ENCODE peak calls at places on chromosomes 3 and 15, in nine cellular contexts. P is PC-3, D is GM23338, J is GM23248, Q is HCT116, M is neural progenitor cell, S is OCI-LY7, O is MM.1S, Z is SK-N-SH. B is an unnamed sample. For H3K79me2, the result is how much of the 10 kb centered on the place peaks cover.

GRCh38 chr3:16873872-16874271 is 10.9 kb upstream of the PLCL2 start:
- DNase-seq in S (no peak), J (no peak), Q (no peak), Z (no peak), M (no peak), O (no peak), D (no peak), P (no peak), B (no peak)

GRCh38 chr3:132231633-132232032 is 85.6 kb upstream of the ACP3 start:
- DNase-seq in Z (no peak), P (peak), O (no peak), S (no peak), D (no peak), Q (peak), M (no peak), J (peak), B (peak)

GRCh38 chr3:31409866-31410265 is 122.9 kb upstream of the STT3B start:
- DNase-seq in J (no peak), M (peak), O (no peak), P (no peak), S (no peak), Q (no peak), Z (no peak), D (no peak), B (no peak)

GRCh38 chr3:158313344-158313927 is 203.5 kb downstream of the RSRC1 start:
- DNase-seq in D (peak), J (peak), M (peak), Q (peak), S (peak), O (peak), Z (peak), P (peak), B (peak)

GRCh38 chr3:133258358-133258757 is 141.5 kb upstream of the BFSP2 start:
- DNase-seq in Q (no peak), O (no peak), M (no peak), Z (no peak), S (no peak), D (no peak), J (peak), P (peak), B (no peak)

GRCh38 chr3:16053794-16054193 is 120.7 kb upstream of the GALNT15 start:
- DNase-seq in Z (no peak), S (no peak), M (no peak), J (peak), O (no peak), P (no peak), Q (no peak), D (no peak), B (no peak)

GRCh38 chr3:64995857-64996564 is 308.2 kb upstream of the ADAMTS9 start:
- DNase-seq in M (no peak), J (no peak), Z (no peak), S (no peak), Q (no peak), D (no peak), O (no peak), P (no peak), B (no peak)

GRCh38 chr3:76177650-76178049 is 392.3 kb upstream of the ZNF717 start:
- DNase-seq in P (no peak), O (no peak), Q (no peak), D (no peak), Z (no peak), J (no peak), M (no peak), S (no peak), B (no peak)

GRCh38 chr3:185537369-185537970 is 14.9 kb downstream of the LIPH start:
- DNase-seq in J (peak), M (no peak), P (peak), O (peak), Q (peak), D (peak), S (peak), Z (no peak), B (peak)

GRCh38 chr15:91966181-91966552 is 112.7 kb downstream of the SLCO3A1 start:
- DNase-seq in J (no peak), M (no peak), P (no peak), O (no peak), Z (no peak), S (no peak), D (no peak), Q (no peak), B (no peak)

GRCh38 chr3:127407026-127407939 is 119.4 kb upstream of the PRR20G start:
- DNase-seq in S (no peak), Q (no peak), D (no peak), O (no peak), Z (peak), P (no peak), M (no peak), J (no peak), B (no peak)

GRCh38 chr3:127405791-127406190 is 117.9 kb upstream of the PRR20G start:
- DNase-seq in D (no peak), O (no peak), J (no peak), M (no peak), Z (no peak), S (no peak), Q (no peak), P (no peak), B (no peak)

GRCh38 chr3:127408022-127408683 is 120.3 kb upstream of the PRR20G start:
- DNase-seq in J (no peak), Z (peak), Q (no peak), D (no peak), M (no peak), O (no peak), S (no peak), P (no peak), B (no peak)

GRCh38 chr3:127404614-127405598 is 117.1 kb upstream of the PRR20G start:
- DNase-seq in S (no peak), D (no peak), Q (no peak), Z (no peak), P (no peak), J (no peak), M (no peak), O (no peak), B (no peak)

GRCh38 chr3:127406309-127407025 is 118.6 kb upstream of the PRR20G start:
- DNase-seq in O (peak), Z (peak), S (peak), P (peak), Q (peak), J (peak), M (no peak), D (peak), B (peak)
- TF ChIP-seq EZH2phosphoT487 in O (no peak), Z (no peak), S (no peak), P (no peak), Q (no peak), J (no peak), M (no peak), D (no peak), B (no peak)

GRCh38 chr3:195395208-195395816 is 47.5 kb downstream of the ACAP2 start:
- DNase-seq in M (no peak), Z (no peak), O (no peak), J (no peak), D (no peak), P (no peak), Q (no peak), S (no peak), B (no peak)

GRCh38 chr3:195394024-195394423 is 48.8 kb downstream of the ACAP2 start:
- DNase-seq in P (no peak), M (no peak), J (no peak), S (peak), O (no peak), Q (no peak), Z (no peak), D (no peak), B (no peak)

GRCh38 chr3:195397524-195397923 is 45.3 kb downstream of the ACAP2 start:
- DNase-seq in S (no peak), Z (no peak), O (no peak), M (no peak), P (no peak), D (no peak), J (no peak), Q (no peak), B (no peak)

GRCh38 chr3:195394700-195395099 is 48.1 kb downstream of the ACAP2 start:
- DNase-seq in M (peak), D (peak), O (no peak), J (no peak), Q (no peak), P (no peak), S (no peak), Z (no peak), B (no peak)
- H3K79me2 ChIP-seq in M (half or more), D (half or more), O (half or more), J (half or more), Q (under half), P (half or more), S (half or more), Z (half or more), B (half or more)

GRCh38 chr15:81003023-81003350 is 2.3 kb downstream of the TLNRD1 start:
- DNase-seq in S (no peak), Q (no peak), P (no peak), J (no peak), Z (no peak), D (no peak), O (no peak), M (no peak), B (no peak)
- H3K4me3 ChIP-seq in S (no peak), Q (no peak), P (peak), J (peak), Z (no peak), D (peak), O (no peak), M (no peak), B (no peak)

GRCh38 chr3:172321035-172321434 is 127.2 kb downstream of the GHSR start:
- DNase-seq in M (no peak), Z (no peak), Q (no peak), P (no peak), O (no peak), D (peak), J (peak), S (no peak), B (no peak)
- TF ChIP-seq EZH2phosphoT487 in M (no peak), Z (no peak), Q (no peak), P (no peak), O (no peak), D (no peak), J (no peak), S (no peak), B (no peak)

GRCh38 chr3:141413387-141414140 is 45.3 kb downstream of the ZBTB38 start:
- DNase-seq in D (no peak), Q (no peak), J (peak), M (no peak), O (peak), S (no peak), Z (no peak), P (no peak), B (no peak)

GRCh38 chr3:141410861-141411771 is 42.8 kb downstream of the ZBTB38 start:
- DNase-seq in S (no peak), M (no peak), Q (no peak), D (no peak), O (peak), Z (no peak), P (peak), J (peak), B (no peak)

GRCh38 chr3:141410408-141410807 is 42.1 kb downstream of the ZBTB38 start:
- DNase-seq in O (peak), Q (no peak), J (peak), M (no peak), P (no peak), Z (no peak), S (no peak), D (no peak), B (no peak)

GRCh38 chr3:141412936-141413354 is 44.6 kb downstream of the ZBTB38 start:
- DNase-seq in M (peak), P (no peak), Q (no peak), S (no peak), O (peak), D (no peak), J (peak), Z (no peak), B (peak)

DNA sequence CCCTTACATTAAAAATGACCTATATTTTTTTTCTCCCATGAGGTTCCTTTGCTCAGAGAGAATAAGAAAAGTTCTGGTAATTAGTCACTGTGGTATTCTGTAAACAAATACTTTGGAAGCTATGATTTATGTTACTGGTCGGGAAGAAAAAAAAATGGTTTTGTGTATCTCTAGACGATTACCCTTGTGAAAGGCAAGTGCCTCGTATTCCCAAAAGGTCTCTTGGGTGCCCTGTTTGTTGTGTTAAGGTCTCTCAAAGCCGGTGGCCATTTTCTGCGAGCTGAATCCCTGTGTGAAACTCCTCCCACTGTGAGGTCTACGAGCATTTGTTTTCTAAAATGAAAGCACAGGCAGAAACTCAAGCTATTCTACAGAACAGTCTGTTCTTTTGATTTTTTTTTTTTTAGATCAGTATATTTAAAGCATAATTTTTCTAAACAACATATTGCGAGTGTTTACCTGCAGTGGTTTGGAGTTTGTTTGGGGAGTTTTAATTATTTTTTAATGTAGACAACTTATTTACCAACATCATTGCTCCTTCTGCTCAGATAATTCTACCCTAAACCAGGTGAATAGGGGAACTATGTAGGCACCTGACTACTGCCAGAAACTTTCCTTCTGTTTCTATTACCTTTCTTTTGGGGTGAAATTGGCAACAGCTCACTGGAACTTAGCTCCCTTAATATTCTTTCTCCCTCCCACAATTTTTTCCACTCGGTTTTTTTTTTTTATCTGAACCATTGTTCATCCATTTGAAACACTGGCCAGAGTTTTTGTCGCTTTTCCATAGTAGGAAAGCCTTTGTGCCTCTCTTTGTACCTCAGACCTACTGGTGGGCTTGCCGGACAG is 44.0 kb downstream of the ZBTB38 start:
- DNase-seq in D (peak), Z (no peak), M (peak), Q (no peak), O (peak), S (peak), J (peak), P (peak), B (peak)
- H3K79me2 ChIP-seq in D (under half), Z (half or more), M (under half), Q (under half), O (half or more), S (under half), J (half or more), P (under half), B (under half)

GRCh38 chr3:141385386-141386079 is 17.2 kb downstream of the ZBTB38 start:
- DNase-seq in J (no peak), D (no peak), Z (no peak), Q (no peak), P (no peak), O (peak), S (peak), M (no peak), B (no peak)

GRCh38 chr3:141384575-141384974 is 16.3 kb downstream of the ZBTB38 start:
- DNase-seq in Q (no peak), M (no peak), J (no peak), P (no peak), Z (no peak), D (no peak), S (no peak), O (peak), B (no peak)

GRCh38 chr3:141387446-141388030 is 19.2 kb downstream of the ZBTB38 start:
- DNase-seq in Q (no peak), M (no peak), D (no peak), Z (no peak), P (no peak), S (peak), O (peak), J (no peak), B (no peak)

GRCh38 chr3:141386080-141386594 is 17.8 kb downstream of the ZBTB38 start:
- DNase-seq in O (peak), M (no peak), Z (no peak), J (no peak), Q (no peak), P (no peak), S (peak), D (no peak), B (no peak)

GRCh38 chr3:141386611-141387110 is 18.4 kb downstream of the ZBTB38 start:
- DNase-seq in P (no peak), D (no peak), Z (no peak), J (peak), S (peak), O (peak), Q (no peak), M (no peak), B (no peak)
- H3K4me3 ChIP-seq in P (no peak), D (no peak), Z (peak), J (peak), S (peak), O (peak), Q (no peak), M (no peak), B (no peak)

GRCh38 chr15:51818156-51818555 is 11.3 kb upstream of the TMOD3 start:
- DNase-seq in D (no peak), S (no peak), J (no peak), Q (no peak), O (no peak), Z (no peak), P (no peak), M (no peak), B (no peak)

GRCh38 chr15:51812598-51812997 is 16.9 kb upstream of the TMOD3 start:
- DNase-seq in Z (no peak), D (no peak), J (no peak), M (no peak), O (no peak), S (no peak), Q (no peak), P (no peak), B (no peak)

GRCh38 chr15:51816615-51817014 is 12.8 kb upstream of the TMOD3 start:
- DNase-seq in P (no peak), S (no peak), O (no peak), Q (no peak), Z (no peak), D (no peak), J (no peak), M (no peak), B (peak)

GRCh38 chr15:51809457-51809856 is 20.0 kb upstream of the TMOD3 start:
- DNase-seq in O (no peak), D (no peak), S (no peak), Z (no peak), P (no peak), J (no peak), M (no peak), Q (no peak), B (no peak)

DNA sequence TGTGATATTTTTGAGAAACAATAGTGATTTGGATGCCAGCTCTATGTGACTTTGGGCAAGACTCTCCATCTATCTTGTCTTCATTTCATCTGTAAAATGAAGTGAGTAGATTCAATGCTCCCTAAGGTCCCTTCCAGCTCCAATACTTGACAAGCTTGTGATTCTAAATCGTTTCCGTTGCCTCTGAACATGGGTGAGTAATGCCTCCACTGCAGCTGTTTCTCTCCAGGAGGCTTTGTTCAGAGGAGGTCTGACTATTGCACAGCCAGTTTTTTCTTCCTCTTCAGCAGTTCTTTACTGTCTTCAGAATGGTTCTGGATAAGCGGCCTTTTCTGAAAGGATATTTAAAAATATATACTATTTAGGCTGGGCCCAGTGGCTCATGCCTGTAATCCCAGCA is 14.8 kb upstream of the TMOD3 start:
- DNase-seq in P (no peak), Z (no peak), Q (no peak), S (no peak), M (no peak), O (no peak), J (no peak), D (no peak), B (no peak)
- TF ChIP-seq EZH2phosphoT487 in P (no peak), Z (no peak), Q (no peak), S (no peak), M (no peak), O (no peak), J (no peak), D (no peak), B (no peak)